ENCODE peak calls at places on chromosomes 6 and 20, in ten cellular contexts. One of them, this sample, is unnamed.

GRCh38 chr6:87837876-87838275 is 135.8 kb upstream of the AKIRIN2 start:
- DNase-seq in stomach: no peak
- DNase-seq in RWPE1: no peak
- DNase-seq in globus pallidus: no peak
- DNase-seq in DMS153: no peak
- DNase-seq in activated CD8-positive, alpha-beta memory T cell treated with anti-CD3 and anti-CD28 coated beads, Interleukin-2, amount 50 U/mL, for 4 hours: no peak
- DNase-seq in activated T-cell treated with anti-CD3 and anti-CD28 coated beads for 4 hours: no peak
- DNase-seq in stimulated activated naive CD8-positive, alpha-beta T cell treated with anti-CD3 and anti-CD28 coated beads, Interleukin-15, Interleukin-2, amounts not matched to agents 100 U/mL and 50 U/mL, for 24 hours: no peak
- DNase-seq in mucosa of descending colon: no peak
- DNase-seq in activated CD4-positive, alpha-beta T cell treated with anti-CD3 and anti-CD28 coated beads, Interleukin-2, amount 50 U/mL, for 1 hour: no peak
- DNase-seq in this sample: no peak

GRCh38 chr6:75326557-75327258 is 42.1 kb upstream of the TMEM30A start:
- DNase-seq in stomach: no peak
- DNase-seq in RWPE1: peak; percentile 6
- DNase-seq in globus pallidus: no peak
- DNase-seq in DMS153: no peak
- DNase-seq in activated CD8-positive, alpha-beta memory T cell treated with anti-CD3 and anti-CD28 coated beads, Interleukin-2, amount 50 U/mL, for 4 hours: no peak
- DNase-seq in activated T-cell treated with anti-CD3 and anti-CD28 coated beads for 4 hours: no peak
- DNase-seq in stimulated activated naive CD8-positive, alpha-beta T cell treated with anti-CD3 and anti-CD28 coated beads, Interleukin-15, Interleukin-2, amounts not matched to agents 100 U/mL and 50 U/mL, for 24 hours: no peak
- DNase-seq in mucosa of descending colon: no peak
- DNase-seq in activated CD4-positive, alpha-beta T cell treated with anti-CD3 and anti-CD28 coated beads, Interleukin-2, amount 50 U/mL, for 1 hour: no peak
- DNase-seq in this sample: no peak

GRCh38 chr6:56730663-56731529 is 88.2 kb upstream of the DST start:
- DNase-seq in stomach: no peak
- DNase-seq in RWPE1: peak; percentile 68
- DNase-seq in globus pallidus: no peak
- DNase-seq in DMS153: no peak
- DNase-seq in activated CD8-positive, alpha-beta memory T cell treated with anti-CD3 and anti-CD28 coated beads, Interleukin-2, amount 50 U/mL, for 4 hours: no peak
- DNase-seq in activated T-cell treated with anti-CD3 and anti-CD28 coated beads for 4 hours: no peak
- DNase-seq in stimulated activated naive CD8-positive, alpha-beta T cell treated with anti-CD3 and anti-CD28 coated beads, Interleukin-15, Interleukin-2, amounts not matched to agents 100 U/mL and 50 U/mL, for 24 hours: no peak
- DNase-seq in mucosa of descending colon: no peak
- DNase-seq in activated CD4-positive, alpha-beta T cell treated with anti-CD3 and anti-CD28 coated beads, Interleukin-2, amount 50 U/mL, for 1 hour: no peak
- DNase-seq in this sample: no peak

GRCh38 chr20:62027116-62027515 is 38.6 kb downstream of the TAF4 start:
- DNase-seq in stomach: no peak
- DNase-seq in RWPE1: no peak
- DNase-seq in globus pallidus: no peak
- DNase-seq in DMS153: no peak
- DNase-seq in activated CD8-positive, alpha-beta memory T cell treated with anti-CD3 and anti-CD28 coated beads, Interleukin-2, amount 50 U/mL, for 4 hours: no peak
- DNase-seq in activated T-cell treated with anti-CD3 and anti-CD28 coated beads for 4 hours: no peak
- DNase-seq in stimulated activated naive CD8-positive, alpha-beta T cell treated with anti-CD3 and anti-CD28 coated beads, Interleukin-15, Interleukin-2, amounts not matched to agents 100 U/mL and 50 U/mL, for 24 hours: no peak
- DNase-seq in mucosa of descending colon: no peak
- DNase-seq in activated CD4-positive, alpha-beta T cell treated with anti-CD3 and anti-CD28 coated beads, Interleukin-2, amount 50 U/mL, for 1 hour: no peak
- DNase-seq in this sample: no peak

GRCh38 chr6:144986271-144986670 is 701.1 kb downstream of the UTRN start:
- DNase-seq in stomach: no peak
- DNase-seq in RWPE1: no peak
- DNase-seq in globus pallidus: no peak
- DNase-seq in DMS153: no peak
- DNase-seq in activated CD8-positive, alpha-beta memory T cell treated with anti-CD3 and anti-CD28 coated beads, Interleukin-2, amount 50 U/mL, for 4 hours: no peak
- DNase-seq in activated T-cell treated with anti-CD3 and anti-CD28 coated beads for 4 hours: no peak
- DNase-seq in stimulated activated naive CD8-positive, alpha-beta T cell treated with anti-CD3 and anti-CD28 coated beads, Interleukin-15, Interleukin-2, amounts not matched to agents 100 U/mL and 50 U/mL, for 24 hours: no peak
- DNase-seq in mucosa of descending colon: no peak
- DNase-seq in activated CD4-positive, alpha-beta T cell treated with anti-CD3 and anti-CD28 coated beads, Interleukin-2, amount 50 U/mL, for 1 hour: no peak
- DNase-seq in this sample: no peak

GRCh38 chr20:32456869-32457421 is 98.8 kb downstream of the ASXL1 start:
- DNase-seq in stomach: peak; percentile 49
- DNase-seq in RWPE1: peak; percentile 55
- DNase-seq in globus pallidus: no peak
- DNase-seq in DMS153: no peak
- DNase-seq in activated CD8-positive, alpha-beta memory T cell treated with anti-CD3 and anti-CD28 coated beads, Interleukin-2, amount 50 U/mL, for 4 hours: peak; percentile 38
- DNase-seq in activated T-cell treated with anti-CD3 and anti-CD28 coated beads for 4 hours: no peak
- DNase-seq in stimulated activated naive CD8-positive, alpha-beta T cell treated with anti-CD3 and anti-CD28 coated beads, Interleukin-15, Interleukin-2, amounts not matched to agents 100 U/mL and 50 U/mL, for 24 hours: peak; percentile 58
- DNase-seq in mucosa of descending colon: no peak
- DNase-seq in activated CD4-positive, alpha-beta T cell treated with anti-CD3 and anti-CD28 coated beads, Interleukin-2, amount 50 U/mL, for 1 hour: peak; percentile 11
- DNase-seq in this sample: no peak

GRCh38 chr6:36853325-36853724 is 14.1 kb upstream of the CPNE5 start:
- DNase-seq in stomach: no peak
- DNase-seq in RWPE1: peak; percentile 64
- DNase-seq in globus pallidus: no peak
- DNase-seq in DMS153: no peak
- DNase-seq in activated CD8-positive, alpha-beta memory T cell treated with anti-CD3 and anti-CD28 coated beads, Interleukin-2, amount 50 U/mL, for 4 hours: no peak
- DNase-seq in activated T-cell treated with anti-CD3 and anti-CD28 coated beads for 4 hours: no peak
- DNase-seq in stimulated activated naive CD8-positive, alpha-beta T cell treated with anti-CD3 and anti-CD28 coated beads, Interleukin-15, Interleukin-2, amounts not matched to agents 100 U/mL and 50 U/mL, for 24 hours: no peak
- DNase-seq in mucosa of descending colon: peak; percentile 29
- DNase-seq in activated CD4-positive, alpha-beta T cell treated with anti-CD3 and anti-CD28 coated beads, Interleukin-2, amount 50 U/mL, for 1 hour: no peak
- DNase-seq in this sample: no peak

GRCh38 chr20:51412333-51412761 is 130.2 kb downstream of the NFATC2 start:
- DNase-seq in stomach: no peak
- DNase-seq in RWPE1: no peak
- DNase-seq in globus pallidus: no peak
- DNase-seq in DMS153: no peak
- DNase-seq in activated CD8-positive, alpha-beta memory T cell treated with anti-CD3 and anti-CD28 coated beads, Interleukin-2, amount 50 U/mL, for 4 hours: no peak
- DNase-seq in activated T-cell treated with anti-CD3 and anti-CD28 coated beads for 4 hours: no peak
- DNase-seq in stimulated activated naive CD8-positive, alpha-beta T cell treated with anti-CD3 and anti-CD28 coated beads, Interleukin-15, Interleukin-2, amounts not matched to agents 100 U/mL and 50 U/mL, for 24 hours: peak; percentile 23
- DNase-seq in mucosa of descending colon: no peak
- DNase-seq in activated CD4-positive, alpha-beta T cell treated with anti-CD3 and anti-CD28 coated beads, Interleukin-2, amount 50 U/mL, for 1 hour: no peak
- DNase-seq in this sample: no peak

GRCh38 chr20:63626424-63627128 is at the start of gene GMEB2:
- DNase-seq in stomach: peak; percentile 76
- DNase-seq in RWPE1: peak; percentile 87
- DNase-seq in globus pallidus: peak; percentile 80
- DNase-seq in DMS153: no peak
- DNase-seq in activated CD8-positive, alpha-beta memory T cell treated with anti-CD3 and anti-CD28 coated beads, Interleukin-2, amount 50 U/mL, for 4 hours: peak; percentile 74
- DNase-seq in activated T-cell treated with anti-CD3 and anti-CD28 coated beads for 4 hours: peak; percentile 51
- DNase-seq in stimulated activated naive CD8-positive, alpha-beta T cell treated with anti-CD3 and anti-CD28 coated beads, Interleukin-15, Interleukin-2, amounts not matched to agents 100 U/mL and 50 U/mL, for 24 hours: peak; percentile 78
- DNase-seq in mucosa of descending colon: peak; percentile 66
- DNase-seq in activated CD4-positive, alpha-beta T cell treated with anti-CD3 and anti-CD28 coated beads, Interleukin-2, amount 50 U/mL, for 1 hour: peak; percentile 58
- DNase-seq in this sample: peak; percentile 77

This sample was measured in activated CD4-positive, alpha-beta memory T cell treated with anti-CD3 and anti-CD28 coated beads, Interleukin-2, amount 10 ng/mL, durations not matched to agents 7 days and 5 days.